ENCODE peak calls at places on chromosomes 13 and 19, in eight cellular contexts. One of them, this sample, is unnamed.

GRCh38 chr19:13975870-13976269 is 23.6 kb downstream of the DCAF15 start:
- DNase-seq in pancreas: no peak
- DNase-seq in bronchial epithelial cell: no peak
- DNase-seq in stimulated activated CD8-positive, alpha-beta memory T cell treated with anti-CD3 and anti-CD28 coated beads, Interleukin-15, amount 100 ng/mL, for 1 hour: no peak
- DNase-seq in foreskin fibroblast: no peak
- DNase-seq in activated T-cell treated with anti-CD3 and anti-CD28 coated beads for 1 hour: no peak
- DNase-seq in trophoblast cell: no peak
- DNase-seq in NCI-H1092: no peak
- DNase-seq in this sample: no peak

GRCh38 chr13:95920485-95920884 is 132.7 kb downstream of the UGGT2 start:
- DNase-seq in pancreas: no peak
- DNase-seq in bronchial epithelial cell: no peak
- DNase-seq in stimulated activated CD8-positive, alpha-beta memory T cell treated with anti-CD3 and anti-CD28 coated beads, Interleukin-15, amount 100 ng/mL, for 1 hour: no peak
- DNase-seq in foreskin fibroblast: no peak
- DNase-seq in activated T-cell treated with anti-CD3 and anti-CD28 coated beads for 1 hour: no peak
- DNase-seq in trophoblast cell: no peak
- DNase-seq in NCI-H1092: no peak
- DNase-seq in this sample: no peak

GRCh38 chr13:48775285-48775684 is 121.6 kb downstream of the CYSLTR2 start:
- DNase-seq in pancreas: no peak
- DNase-seq in bronchial epithelial cell: no peak
- DNase-seq in stimulated activated CD8-positive, alpha-beta memory T cell treated with anti-CD3 and anti-CD28 coated beads, Interleukin-15, amount 100 ng/mL, for 1 hour: no peak
- DNase-seq in foreskin fibroblast: no peak
- DNase-seq in activated T-cell treated with anti-CD3 and anti-CD28 coated beads for 1 hour: no peak
- DNase-seq in trophoblast cell: no peak
- DNase-seq in NCI-H1092: no peak
- DNase-seq in this sample: no peak

GRCh38 chr13:31982124-31982523 is 49.5 kb upstream of the FRY start:
- DNase-seq in pancreas: no peak
- DNase-seq in bronchial epithelial cell: peak
- DNase-seq in stimulated activated CD8-positive, alpha-beta memory T cell treated with anti-CD3 and anti-CD28 coated beads, Interleukin-15, amount 100 ng/mL, for 1 hour: no peak
- DNase-seq in foreskin fibroblast: no peak
- DNase-seq in activated T-cell treated with anti-CD3 and anti-CD28 coated beads for 1 hour: no peak
- DNase-seq in trophoblast cell: peak
- DNase-seq in NCI-H1092: no peak
- DNase-seq in this sample: no peak

GRCh38 chr13:90708159-90708558 is 639.3 kb upstream of the MIR17HG start:
- DNase-seq in pancreas: no peak
- DNase-seq in bronchial epithelial cell: no peak
- DNase-seq in stimulated activated CD8-positive, alpha-beta memory T cell treated with anti-CD3 and anti-CD28 coated beads, Interleukin-15, amount 100 ng/mL, for 1 hour: no peak
- DNase-seq in foreskin fibroblast: no peak
- DNase-seq in activated T-cell treated with anti-CD3 and anti-CD28 coated beads for 1 hour: no peak
- DNase-seq in trophoblast cell: no peak
- DNase-seq in NCI-H1092: no peak
- DNase-seq in this sample: no peak

GRCh38 chr13:106503730-106504129 is 31.7 kb downstream of the EFNB2 start:
- DNase-seq in pancreas: no peak
- DNase-seq in bronchial epithelial cell: no peak
- DNase-seq in stimulated activated CD8-positive, alpha-beta memory T cell treated with anti-CD3 and anti-CD28 coated beads, Interleukin-15, amount 100 ng/mL, for 1 hour: no peak
- DNase-seq in foreskin fibroblast: no peak
- DNase-seq in activated T-cell treated with anti-CD3 and anti-CD28 coated beads for 1 hour: no peak
- DNase-seq in trophoblast cell: no peak
- DNase-seq in NCI-H1092: no peak
- DNase-seq in this sample: no peak

GRCh38 chr19:5484398-5485285 is 29.4 kb downstream of the ZNRF4 start:
- DNase-seq in pancreas: peak
- DNase-seq in bronchial epithelial cell: no peak
- DNase-seq in stimulated activated CD8-positive, alpha-beta memory T cell treated with anti-CD3 and anti-CD28 coated beads, Interleukin-15, amount 100 ng/mL, for 1 hour: no peak
- DNase-seq in foreskin fibroblast: no peak
- DNase-seq in activated T-cell treated with anti-CD3 and anti-CD28 coated beads for 1 hour: no peak
- DNase-seq in trophoblast cell: no peak
- DNase-seq in NCI-H1092: peak
- DNase-seq in this sample: no peak

GRCh38 chr13:19586904-19587634 is 25.7 kb upstream of the TPTE2 start:
- DNase-seq in pancreas: no peak
- DNase-seq in bronchial epithelial cell: no peak
- DNase-seq in stimulated activated CD8-positive, alpha-beta memory T cell treated with anti-CD3 and anti-CD28 coated beads, Interleukin-15, amount 100 ng/mL, for 1 hour: peak
- DNase-seq in foreskin fibroblast: peak
- DNase-seq in activated T-cell treated with anti-CD3 and anti-CD28 coated beads for 1 hour: peak
- DNase-seq in trophoblast cell: peak
- DNase-seq in NCI-H1092: no peak
- DNase-seq in this sample: no peak

GRCh38 chr19:4454952-4455738 is 2.4 kb downstream of the UBXN6 start:
- DNase-seq in pancreas: no peak
- DNase-seq in bronchial epithelial cell: peak
- DNase-seq in stimulated activated CD8-positive, alpha-beta memory T cell treated with anti-CD3 and anti-CD28 coated beads, Interleukin-15, amount 100 ng/mL, for 1 hour: no peak
- DNase-seq in foreskin fibroblast: peak
- DNase-seq in activated T-cell treated with anti-CD3 and anti-CD28 coated beads for 1 hour: no peak
- DNase-seq in trophoblast cell: no peak
- DNase-seq in NCI-H1092: no peak
- DNase-seq in this sample: no peak

GRCh38 chr13:100490692-100491091 is 97.9 kb downstream of the GGACT start:
- DNase-seq in pancreas: no peak
- DNase-seq in bronchial epithelial cell: no peak
- DNase-seq in stimulated activated CD8-positive, alpha-beta memory T cell treated with anti-CD3 and anti-CD28 coated beads, Interleukin-15, amount 100 ng/mL, for 1 hour: no peak
- DNase-seq in foreskin fibroblast: no peak
- DNase-seq in activated T-cell treated with anti-CD3 and anti-CD28 coated beads for 1 hour: no peak
- DNase-seq in trophoblast cell: no peak
- DNase-seq in NCI-H1092: peak
- DNase-seq in this sample: no peak

GRCh38 chr19:55433292-55433691 is 9.8 kb downstream of the SHISA7 start:
- DNase-seq in pancreas: no peak
- DNase-seq in bronchial epithelial cell: no peak
- DNase-seq in stimulated activated CD8-positive, alpha-beta memory T cell treated with anti-CD3 and anti-CD28 coated beads, Interleukin-15, amount 100 ng/mL, for 1 hour: no peak
- DNase-seq in foreskin fibroblast: no peak
- DNase-seq in activated T-cell treated with anti-CD3 and anti-CD28 coated beads for 1 hour: no peak
- DNase-seq in trophoblast cell: no peak
- DNase-seq in NCI-H1092: no peak
- DNase-seq in this sample: no peak

GRCh38 chr19:6654347-6655310 is 15.3 kb downstream of the TNFSF14 start:
- DNase-seq in pancreas: no peak
- DNase-seq in bronchial epithelial cell: no peak
- DNase-seq in stimulated activated CD8-positive, alpha-beta memory T cell treated with anti-CD3 and anti-CD28 coated beads, Interleukin-15, amount 100 ng/mL, for 1 hour: no peak
- DNase-seq in foreskin fibroblast: no peak
- DNase-seq in activated T-cell treated with anti-CD3 and anti-CD28 coated beads for 1 hour: no peak
- DNase-seq in trophoblast cell: no peak
- DNase-seq in NCI-H1092: no peak
- DNase-seq in this sample: no peak

GRCh38 chr19:35040826-35041547 is 534 bp upstream of the HPN start:
- DNase-seq in pancreas: peak
- DNase-seq in bronchial epithelial cell: no peak
- DNase-seq in stimulated activated CD8-positive, alpha-beta memory T cell treated with anti-CD3 and anti-CD28 coated beads, Interleukin-15, amount 100 ng/mL, for 1 hour: no peak
- DNase-seq in foreskin fibroblast: no peak
- DNase-seq in activated T-cell treated with anti-CD3 and anti-CD28 coated beads for 1 hour: peak
- DNase-seq in trophoblast cell: no peak
- DNase-seq in NCI-H1092: no peak
- DNase-seq in this sample: no peak

GRCh38 chr19:41302624-41303351 is 7.2 kb upstream of the CCDC97 start:
- DNase-seq in pancreas: no peak
- DNase-seq in bronchial epithelial cell: no peak
- DNase-seq in stimulated activated CD8-positive, alpha-beta memory T cell treated with anti-CD3 and anti-CD28 coated beads, Interleukin-15, amount 100 ng/mL, for 1 hour: no peak
- DNase-seq in foreskin fibroblast: no peak
- DNase-seq in activated T-cell treated with anti-CD3 and anti-CD28 coated beads for 1 hour: peak
- DNase-seq in trophoblast cell: no peak
- DNase-seq in NCI-H1092: no peak
- DNase-seq in this sample: no peak

GRCh38 chr19:40317338-40317737 is 30.9 kb downstream of the C19orf47 start:
- DNase-seq in pancreas: no peak
- DNase-seq in bronchial epithelial cell: no peak
- DNase-seq in stimulated activated CD8-positive, alpha-beta memory T cell treated with anti-CD3 and anti-CD28 coated beads, Interleukin-15, amount 100 ng/mL, for 1 hour: no peak
- DNase-seq in foreskin fibroblast: no peak
- DNase-seq in activated T-cell treated with anti-CD3 and anti-CD28 coated beads for 1 hour: no peak
- DNase-seq in trophoblast cell: no peak
- DNase-seq in NCI-H1092: no peak
- DNase-seq in this sample: no peak

GRCh38 chr19:18117692-18118378 is 20.3 kb downstream of the MAST3 start:
- DNase-seq in pancreas: peak
- DNase-seq in bronchial epithelial cell: peak
- DNase-seq in stimulated activated CD8-positive, alpha-beta memory T cell treated with anti-CD3 and anti-CD28 coated beads, Interleukin-15, amount 100 ng/mL, for 1 hour: peak
- DNase-seq in foreskin fibroblast: peak
- DNase-seq in activated T-cell treated with anti-CD3 and anti-CD28 coated beads for 1 hour: peak
- DNase-seq in trophoblast cell: peak
- DNase-seq in NCI-H1092: peak
- DNase-seq in this sample: peak

GRCh38 chr13:103188688-103189326 is 122.6 kb upstream of the SLC10A2 start:
- DNase-seq in pancreas: no peak
- DNase-seq in bronchial epithelial cell: peak
- DNase-seq in stimulated activated CD8-positive, alpha-beta memory T cell treated with anti-CD3 and anti-CD28 coated beads, Interleukin-15, amount 100 ng/mL, for 1 hour: no peak
- DNase-seq in foreskin fibroblast: no peak
- DNase-seq in activated T-cell treated with anti-CD3 and anti-CD28 coated beads for 1 hour: no peak
- DNase-seq in trophoblast cell: no peak
- DNase-seq in NCI-H1092: peak
- DNase-seq in this sample: no peak

GRCh38 chr13:37143901-37144300 is 38.4 kb upstream of the CSNK1A1L start:
- DNase-seq in pancreas: no peak
- DNase-seq in bronchial epithelial cell: no peak
- DNase-seq in stimulated activated CD8-positive, alpha-beta memory T cell treated with anti-CD3 and anti-CD28 coated beads, Interleukin-15, amount 100 ng/mL, for 1 hour: no peak
- DNase-seq in foreskin fibroblast: peak
- DNase-seq in activated T-cell treated with anti-CD3 and anti-CD28 coated beads for 1 hour: no peak
- DNase-seq in trophoblast cell: no peak
- DNase-seq in NCI-H1092: no peak
- DNase-seq in this sample: no peak

GRCh38 chr19:39401549-39402416 is 4.9 kb upstream of the ZFP36 start:
- DNase-seq in pancreas: peak
- DNase-seq in bronchial epithelial cell: peak
- DNase-seq in stimulated activated CD8-positive, alpha-beta memory T cell treated with anti-CD3 and anti-CD28 coated beads, Interleukin-15, amount 100 ng/mL, for 1 hour: peak
- DNase-seq in foreskin fibroblast: peak
- DNase-seq in activated T-cell treated with anti-CD3 and anti-CD28 coated beads for 1 hour: peak
- DNase-seq in trophoblast cell: peak
- DNase-seq in NCI-H1092: no peak
- DNase-seq in this sample: no peak

GRCh38 chr13:39347926-39348901 is 254.8 kb downstream of the LHFPL6 start:
- DNase-seq in pancreas: no peak
- DNase-seq in bronchial epithelial cell: no peak
- DNase-seq in stimulated activated CD8-positive, alpha-beta memory T cell treated with anti-CD3 and anti-CD28 coated beads, Interleukin-15, amount 100 ng/mL, for 1 hour: no peak
- DNase-seq in foreskin fibroblast: no peak
- DNase-seq in activated T-cell treated with anti-CD3 and anti-CD28 coated beads for 1 hour: no peak
- DNase-seq in trophoblast cell: no peak
- DNase-seq in NCI-H1092: no peak
- DNase-seq in this sample: no peak

GRCh38 chr13:40409278-40409677 is 257.2 kb downstream of the FOXO1 start:
- DNase-seq in pancreas: no peak
- DNase-seq in bronchial epithelial cell: no peak
- DNase-seq in stimulated activated CD8-positive, alpha-beta memory T cell treated with anti-CD3 and anti-CD28 coated beads, Interleukin-15, amount 100 ng/mL, for 1 hour: no peak
- DNase-seq in foreskin fibroblast: no peak
- DNase-seq in activated T-cell treated with anti-CD3 and anti-CD28 coated beads for 1 hour: no peak
- DNase-seq in trophoblast cell: no peak
- DNase-seq in NCI-H1092: no peak
- DNase-seq in this sample: no peak